ENCODE peak calls at places on chromosomes 13 and 19, in six cellular contexts. P is ovary, K is neural progenitor cell, N is hepatocyte, J is stomach, I is IMR-90. S is an unnamed sample.
A peak's percentile ranks its signal among the peaks of the same experiment; 100 is the strongest.

GRCh38 chr19:51207747-51208146 is 17.1 kb upstream of the CD33 start:
- DNase-seq in J (no peak), N (no peak), P (no peak), I (no peak), K (no peak), S (no peak)

GRCh38 chr13:98677398-98677797 is 75.1 kb downstream of the SLC15A1 start:
- DNase-seq in J (no peak), P (no peak), N (no peak), I (peak; percentile 69), K (no peak), S (no peak)

GRCh38 chr13:100646030-100646673 is 28.4 kb downstream of the TMTC4 start:
- DNase-seq in K (peak; percentile 59), I (peak; percentile 31), J (peak; percentile 36), P (no peak), N (peak; percentile 45), S (peak; percentile 43)

GRCh38 chr13:72127031-72127430 is 260.0 kb upstream of the DACH1 start:
- DNase-seq in P (no peak), I (no peak), J (no peak), K (peak; percentile 19), N (no peak), S (no peak)

GRCh38 chr13:39618546-39618945 is 15.6 kb upstream of the LHFPL6 start:
- DNase-seq in P (no peak), I (no peak), K (no peak), N (no peak), J (no peak), S (no peak)

GRCh38 chr13:39377699-39378098 is 225.3 kb downstream of the LHFPL6 start:
- DNase-seq in P (no peak), I (no peak), J (no peak), K (no peak), N (no peak), S (no peak)

GRCh38 chr19:12733369-12733896 is 1.1 kb downstream of the TRIR start:
- DNase-seq in I (peak; percentile 45), K (peak; percentile 52), J (no peak), N (peak; percentile 48), P (no peak), S (peak; percentile 51)

GRCh38 chr19:18408053-18408476 is 10.6 kb upstream of the LRRC25 start:
- DNase-seq in I (no peak), P (no peak), J (peak; percentile 74), K (peak; percentile 47), N (no peak), S (peak; percentile 58)

GRCh38 chr13:99353836-99354235 is 46.6 kb upstream of the GPR183 start:
- DNase-seq in N (no peak), P (no peak), J (no peak), K (no peak), I (peak; percentile 46), S (no peak)

GRCh38 chr19:47507924-47508553 is 6.8 kb downstream of the NAPA start:
- DNase-seq in K (peak; percentile 59), I (no peak), P (no peak), J (no peak), N (no peak), S (no peak)

GRCh38 chr13:73938375-73939070 is 195.7 kb downstream of the KLF12 start:
- DNase-seq in N (peak; percentile 20), P (no peak), J (no peak), K (no peak), I (peak; percentile 94), S (no peak)

DNA sequence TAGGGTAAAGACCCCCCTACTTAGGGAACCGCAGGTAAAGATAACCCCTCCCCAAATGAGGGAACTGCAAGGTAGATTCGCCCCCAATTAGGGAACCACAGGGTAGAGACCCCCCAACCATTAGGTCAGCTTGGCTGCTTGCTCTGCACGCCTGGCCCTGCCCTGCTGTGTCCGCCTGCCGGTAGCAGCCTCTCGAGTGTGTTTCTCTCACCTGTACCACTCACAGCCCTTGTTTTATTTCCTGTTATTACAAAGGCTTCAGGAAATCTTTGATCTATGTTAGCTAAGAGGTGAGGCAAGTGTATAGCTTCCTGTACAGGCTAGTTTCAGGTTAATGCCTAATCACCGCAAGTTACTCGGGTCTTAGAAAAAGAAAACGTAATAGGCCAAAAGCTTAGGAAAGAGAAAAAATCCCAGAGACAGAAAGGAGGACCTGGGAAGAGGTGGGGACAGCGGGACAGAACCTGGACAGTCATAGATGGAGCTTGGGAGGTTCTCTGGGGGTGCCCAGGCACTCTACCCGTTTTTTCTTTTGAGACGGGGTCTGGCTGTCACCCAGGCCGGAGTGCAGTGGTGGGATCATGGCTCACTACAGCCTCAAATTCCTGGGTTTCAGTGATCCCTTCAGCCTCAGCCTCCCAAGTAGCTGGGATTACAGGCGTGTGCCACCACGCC is 23.1 kb upstream of the EIF3G start:
- DNase-seq in J (no peak), N (no peak), P (no peak), K (no peak), I (no peak), S (no peak)
- H3K4me1 ChIP-seq in J (no peaks in the 10 kb centered on the region), N (no peaks in the 10 kb centered on the region), P (no peaks in the 10 kb centered on the region), K (no peaks in the 10 kb centered on the region), I (no peaks in the 10 kb centered on the region), S (no peaks in the 10 kb centered on the region)

GRCh38 chr13:40968416-40969000 is 50.6 kb downstream of the ELF1 start:
- DNase-seq in P (no peak), N (no peak), J (no peak), I (no peak), K (no peak), S (no peak)
- H3K4me3 ChIP-seq in P (no peak overlapping the region), N (no peak overlapping the region), J (no peak overlapping the region), I (no peak overlapping the region), K (no peak overlapping the region), S (no peak overlapping the region)

GRCh38 chr13:26706381-26706780 is 54.2 kb downstream of the GPR12 start:
- DNase-seq in N (no peak), I (no peak), J (no peak), K (no peak), P (no peak), S (no peak)

GRCh38 chr13:26709461-26709860 is 51.1 kb downstream of the GPR12 start:
- DNase-seq in N (no peak), I (no peak), K (no peak), J (no peak), P (no peak), S (no peak)

GRCh38 chr13:26710166-26710565 is 50.4 kb downstream of the GPR12 start:
- DNase-seq in I (no peak), J (no peak), N (no peak), P (no peak), K (no peak), S (no peak)

GRCh38 chr13:26707122-26708006 is 53.2 kb downstream of the GPR12 start:
- DNase-seq in N (peak; percentile 78), J (no peak), I (peak; percentile 58), P (no peak), K (peak; percentile 76), S (peak; percentile 47)

GRCh38 chr13:26708007-26708297 is 52.6 kb downstream of the GPR12 start:
- DNase-seq in J (no peak), K (no peak), P (no peak), I (no peak), N (no peak), S (no peak)
- H3K27me3 ChIP-seq in J (peaks cover 14% of the 10 kb centered on the region), K (no peaks in the 10 kb centered on the region), P (no peaks in the 10 kb centered on the region), I (peaks cover 16% of the 10 kb centered on the region), N (no peaks in the 10 kb centered on the region), S (peaks cover 10% of the 10 kb centered on the region)

GRCh38 chr19:35717665-35718344 is at the start of gene KMT2B:
- DNase-seq in J (peak; percentile 96), P (peak; percentile 94), N (peak; percentile 98), K (peak; percentile 99), I (no peak), S (no peak)
- H3K4me1 ChIP-seq in J (peaks cover 25% of the 10 kb centered on the region), P (peaks cover 10% of the 10 kb centered on the region), N (peaks cover 15% of the 10 kb centered on the region), K (peaks cover 22% of the 10 kb centered on the region), I (peaks cover 14% of the 10 kb centered on the region), S (no peaks in the 10 kb centered on the region)